ENCODE peak calls at places on chromosomes 16 and 17, in four cellular contexts. U is fibroblast of lung, F is DND-41, E is K562. I is an unnamed sample.

GRCh38 chr17:28898261-28898955 is 875 bp upstream of the FLOT2 start:
- DNase-seq in U (no peak), E (no peak), F (no peak), I (no peak)

GRCh38 chr17:27567563-27567859 is 63.5 kb upstream of the LGALS9 start:
- DNase-seq in E (no peak), U (no peak), F (no peak), I (no peak)

GRCh38 chr16:52182840-52183239 is 364.1 kb downstream of the TOX3 start:
- DNase-seq in U (no peak), E (no peak), F (no peak), I (no peak)

GRCh38 chr16:85359147-85359822 is 247.0 kb upstream of the CIBAR2 start:
- DNase-seq in F (no peak), U (peak), E (peak), I (peak)

GRCh38 chr16:5447734-5448133 is 350.1 kb upstream of the EEF2KMT start:
- DNase-seq in F (no peak), U (no peak), E (no peak), I (no peak)

GRCh38 chr17:28755486-28755885 is 11.7 kb downstream of the TRAF4 start:
- DNase-seq in E (no peak), U (peak), F (no peak), I (no peak)

GRCh38 chr16:22386976-22387375 is 12.6 kb upstream of the CDR2 start:
- DNase-seq in E (no peak), F (no peak), U (peak), I (peak)

GRCh38 chr17:17058304-17058703 is 16.0 kb downstream of the MPRIP start:
- DNase-seq in U (no peak), F (no peak), E (no peak), I (no peak)

GRCh38 chr17:81902023-81902652 is at the start of gene NPB:
- DNase-seq in U (no peak), F (no peak), E (peak), I (no peak)

GRCh38 chr16:27217256-27217655 is 13.9 kb downstream of the KDM8 start:
- DNase-seq in E (peak), F (no peak), U (peak), I (peak)

GRCh38 chr16:3097266-3097665 is 1.8 kb downstream of the ZSCAN10 start:
- DNase-seq in U (no peak), E (no peak), F (no peak), I (no peak)

GRCh38 chr16:57889111-57889510 is 81.8 kb downstream of the CNGB1 start:
- DNase-seq in F (no peak), E (no peak), U (no peak), I (no peak)

GRCh38 chr17:27478901-27479531 is 22.8 kb downstream of the KSR1 start:
- DNase-seq in E (peak), F (peak), U (no peak), I (no peak)

GRCh38 chr17:48246623-48247022 is 139.1 kb downstream of the SNX11 start:
- DNase-seq in U (no peak), F (no peak), E (no peak), I (peak)

GRCh38 chr17:57444632-57445031 is 188.3 kb downstream of the MSI2 start:
- DNase-seq in F (no peak), E (no peak), U (no peak), I (no peak)

GRCh38 chr17:73657473-73658116 is 13.3 kb upstream of the SDK2 start:
- DNase-seq in E (peak), U (peak), F (no peak), I (no peak)

GRCh38 chr16:28609631-28610594 is at the start of gene SULT1A1:
- DNase-seq in U (no peak), F (no peak), E (peak), I (no peak)

GRCh38 chr16:66429290-66429962 is 2.3 kb downstream of the BEAN1 start:
- DNase-seq in U (no peak), E (peak), F (no peak), I (no peak)

GRCh38 chr16:2212362-2213324 is 2.0 kb upstream of the BRICD5 start:
- DNase-seq in E (no peak), F (no peak), U (no peak), I (no peak)

GRCh38 chr16:705748-706188 is at the start of gene FBXL16:
- DNase-seq in E (peak), U (no peak), F (no peak), I (no peak)

GRCh38 chr17:39622380-39623006 is 4.3 kb upstream of the PPP1R1B start:
- DNase-seq in E (no peak), F (no peak), U (no peak), I (no peak)

GRCh38 chr16:27432600-27432957 is 30.6 kb downstream of the IL21R start:
- DNase-seq in U (peak), E (no peak), F (no peak), I (peak)

GRCh38 chr17:83099570-83100181 is 20.3 kb downstream of the METRNL start:
- DNase-seq in E (no peak), U (peak), F (peak), I (peak)

GRCh38 chr16:55470533-55471371 is 8.2 kb upstream of the MMP2 start:
- DNase-seq in U (peak), E (no peak), F (no peak), I (no peak)

GRCh38 chr17:27315322-27315721 is 21.4 kb downstream of the WSB1 start:
- DNase-seq in E (no peak), U (peak), F (no peak), I (peak)

GRCh38 chr17:7393613-7394451 is 493 bp downstream of the PLSCR3 start:
- DNase-seq in F (peak), E (peak), U (no peak), I (no peak)

GRCh38 chr16:80527297-80527696 is 13.5 kb upstream of the DYNLRB2 start:
- DNase-seq in E (no peak), F (peak), U (peak), I (peak)

GRCh38 chr16:46898006-46898405 is 13.8 kb downstream of the GPT2 start:
- DNase-seq in U (no peak), F (peak), E (no peak), I (no peak)

GRCh38 chr17:40841246-40841645 is 18.8 kb upstream of the KRT10 start:
- DNase-seq in U (no peak), E (peak), F (no peak), I (no peak)

GRCh38 chr17:50132104-50132794 is 2.3 kb upstream of the SAMD14 start:
- DNase-seq in U (no peak), E (no peak), F (no peak), I (no peak)

GRCh38 chr16:35196313-35196712 is 1736.9 kb downstream of the TP53TG3F start:
- DNase-seq in F (no peak), E (no peak), U (no peak), I (no peak)

GRCh38 chr16:61993076-61993475 is 43.2 kb downstream of the CDH8 start:
- DNase-seq in E (no peak), F (no peak), U (no peak), I (no peak)

GRCh38 chr16:12557808-12558207 is 245.9 kb downstream of the CPPED1 start:
- DNase-seq in F (no peak), U (no peak), E (no peak), I (no peak)

GRCh38 chr16:48318630-48319029 is 66.6 kb downstream of the SIAH1 start:
- DNase-seq in E (no peak), F (peak), U (peak), I (peak)

GRCh38 chr17:3963214-3964201 is 729 bp downstream of the ATP2A3 start:
- DNase-seq in F (peak), U (no peak), E (peak), I (no peak)
- TF ChIP-seq EZH2 in F (no peak), U (peak), E (no peak), I (peak)

DNA sequence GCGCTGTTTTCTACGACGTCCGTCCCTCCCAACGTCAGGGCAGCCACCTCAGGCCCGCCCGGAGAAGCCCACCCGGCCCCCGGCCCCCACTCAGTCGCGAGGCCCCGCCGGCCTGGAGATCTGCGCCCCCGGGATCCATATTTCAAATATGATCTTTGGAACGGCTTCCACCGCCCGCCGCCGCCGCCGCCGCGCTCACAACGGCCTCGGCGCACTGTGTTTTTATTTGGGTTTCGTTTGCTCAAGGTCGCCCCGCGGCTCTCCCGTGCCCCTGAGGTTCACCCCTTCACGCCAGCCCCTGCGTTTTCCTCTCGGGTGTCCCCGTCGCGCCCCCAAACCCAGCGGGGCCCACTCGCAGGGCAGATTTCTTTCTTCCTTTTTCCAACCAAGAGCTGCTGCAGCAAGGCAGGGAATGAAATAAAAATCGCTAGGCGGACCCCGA is 4.3 kb upstream of the CBX4 start:
- DNase-seq in U (no peak), E (no peak), F (no peak), I (no peak)
- TF ChIP-seq EZH2 in U (no peak), E (no peak), F (no peak), I (peak)

GRCh38 chr17:518047-518735 is 165.6 kb upstream of the RPH3AL start:
- DNase-seq in E (no peak), U (no peak), F (no peak), I (no peak)
- TF ChIP-seq EZH2 in E (no peak), U (no peak), F (no peak), I (no peak)

GRCh38 chr16:88473666-88474534 is 20.8 kb downstream of the ZFPM1 start:
- DNase-seq in F (no peak), E (peak), U (peak), I (peak)
- TF ChIP-seq EZH2 in F (no peak), E (no peak), U (no peak), I (no peak)

GRCh38 chr16:88969361-88969831 is 7.6 kb downstream of the CBFA2T3 start:
- DNase-seq in E (no peak), U (no peak), F (no peak), I (no peak)

GRCh38 chr16:88970539-88971065 is 6.4 kb downstream of the CBFA2T3 start:
- DNase-seq in U (no peak), E (no peak), F (no peak), I (no peak)

GRCh38 chr16:88968589-88969280 is 8.3 kb downstream of the CBFA2T3 start:
- DNase-seq in E (no peak), U (no peak), F (no peak), I (no peak)

GRCh38 chr16:88971371-88972097 is 5.5 kb downstream of the CBFA2T3 start:
- DNase-seq in U (no peak), E (no peak), F (no peak), I (no peak)

GRCh38 chr16:88970095-88970494 is 6.9 kb downstream of the CBFA2T3 start:
- DNase-seq in F (no peak), E (no peak), U (no peak), I (no peak)
- TF ChIP-seq EZH2 in F (no peak), E (no peak), U (no peak), I (no peak)

DNA sequence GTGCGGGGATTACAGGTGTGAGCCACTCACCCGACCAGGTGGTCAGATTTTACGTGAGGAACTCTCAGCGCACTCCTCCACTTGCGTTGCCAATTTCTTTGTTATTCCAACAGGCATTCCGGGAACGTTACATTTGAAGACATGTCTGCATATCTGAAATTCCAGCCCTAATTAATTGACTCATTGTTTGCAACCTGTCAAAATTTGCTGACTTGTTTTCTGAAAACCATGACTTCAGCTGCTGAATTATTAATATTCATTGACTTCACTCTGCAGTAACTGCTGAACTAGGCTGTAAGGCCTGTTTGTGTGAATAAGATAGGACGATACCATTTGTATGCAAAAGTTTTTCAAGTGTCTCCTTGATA is 16.6 kb downstream of the G6PC1 start:
- DNase-seq in E (no peak), U (no peak), F (no peak), I (peak)
- TF ChIP-seq EZH2 in E (no peak), U (no peak), F (no peak), I (no peak)

DNA sequence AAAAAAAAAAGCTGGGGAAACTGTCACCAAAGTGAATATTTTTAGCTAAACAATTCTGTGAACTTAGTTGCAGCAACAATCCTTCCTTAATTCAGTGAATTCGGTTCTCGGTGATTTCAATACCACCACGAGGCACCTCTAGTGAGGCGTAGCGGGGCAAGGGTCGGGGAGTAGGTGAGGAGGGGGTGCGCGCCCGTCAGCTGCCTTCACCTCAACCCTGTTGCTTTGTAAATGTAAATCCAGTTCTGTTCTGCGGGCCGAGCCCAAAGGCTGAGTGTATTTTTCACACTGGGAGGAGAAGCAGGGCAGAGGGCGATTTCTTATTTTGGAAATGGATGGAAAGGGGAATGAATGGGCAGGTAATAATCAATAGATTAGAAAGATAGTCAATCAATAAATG is 17.4 kb downstream of the SALL1 start:
- DNase-seq in F (no peak), U (no peak), E (no peak), I (no peak)
- TF ChIP-seq EZH2 in F (no peak), U (no peak), E (no peak), I (no peak)